ENCODE peak calls at places on chromosome 14, in four cellular contexts. V is stomach, E is suprapubic skin, P is SK-N-SH. C is an unnamed sample. For H3K4me1, the result is how much of the 10 kb centered on the place peaks cover.

GRCh38 chr14:89265229-89265628 is 151.8 kb downstream of the FOXN3 start:
- DNase-seq in V (no peak), E (no peak), P (no peak), C (no peak)

GRCh38 chr14:89912667-89913211 is 41.8 kb downstream of the EFCAB11 start:
- DNase-seq in V (no peak), E (no peak), P (peak), C (peak)

GRCh38 chr14:64680013-64680674 is 24.1 kb upstream of the PLEKHG3 start:
- DNase-seq in V (peak), E (no peak), P (no peak), C (peak)

GRCh38 chr14:93105362-93105761 is 10.4 kb downstream of the ITPK1 start:
- DNase-seq in V (peak), E (no peak), P (no peak), C (peak)

GRCh38 chr14:70802379-70802778 is 6.9 kb downstream of the MAP3K9 start:
- DNase-seq in V (no peak), E (no peak), P (no peak), C (no peak)

GRCh38 chr14:90060965-90061848 is 587 bp upstream of the KCNK13 start:
- DNase-seq in V (no peak), E (no peak), P (peak), C (no peak)

GRCh38 chr14:103121161-103121845 is 2.0 kb upstream of the TNFAIP2 start:
- DNase-seq in V (no peak), E (no peak), P (no peak), C (peak)

GRCh38 chr14:61420326-61420725 is 98.9 kb downstream of the PRKCH start:
- DNase-seq in V (no peak), E (no peak), P (no peak), C (no peak)

GRCh38 chr14:94787092-94787491 is 17.2 kb upstream of the GSC start:
- DNase-seq in V (no peak), E (peak), P (no peak), C (no peak)

GRCh38 chr14:22566845-22567244 is 22.2 kb downstream of the DAD1 start:
- DNase-seq in V (no peak), E (no peak), P (no peak), C (no peak)

GRCh38 chr14:75274899-75275569 is 3.6 kb upstream of the FOS start:
- DNase-seq in V (no peak), E (no peak), P (no peak), C (peak)

GRCh38 chr14:89399594-89400068 is 17.4 kb downstream of the FOXN3 start:
- DNase-seq in V (no peak), E (no peak), P (peak), C (no peak)

GRCh38 chr14:32078030-32078793 is 1.1 kb downstream of the ARHGAP5 start:
- DNase-seq in V (peak), E (no peak), P (peak), C (peak)

GRCh38 chr14:63046339-63047268 is 1.3 kb upstream of the KCNH5 start:
- DNase-seq in V (no peak), E (no peak), P (peak), C (no peak)

GRCh38 chr14:64708148-64709004 is 4.2 kb downstream of the PLEKHG3 start:
- DNase-seq in V (no peak), E (peak), P (no peak), C (no peak)

GRCh38 chr14:74275265-74275841 is 27.4 kb downstream of the ABCD4 start:
- DNase-seq in V (no peak), E (no peak), P (no peak), C (no peak)

GRCh38 chr14:99430491-99430890 is 50.2 kb downstream of the SETD3 start:
- DNase-seq in V (peak), E (no peak), P (no peak), C (no peak)

GRCh38 chr14:95311752-95312151 is 8.0 kb downstream of the CLMN start:
- DNase-seq in V (no peak), E (no peak), P (no peak), C (no peak)

GRCh38 chr14:90381999-90382451 is 14.8 kb upstream of the CALM1 start:
- DNase-seq in V (peak), E (no peak), P (peak), C (peak)

GRCh38 chr14:32702571-32702970 is 236.1 kb upstream of the NPAS3 start:
- DNase-seq in V (no peak), E (no peak), P (no peak), C (peak)

GRCh38 chr14:68367444-68368014 is 425.3 kb downstream of the ZFP36L1 start:
- DNase-seq in V (no peak), E (no peak), P (peak), C (no peak)

GRCh38 chr14:23513466-23514008 is 38.0 kb downstream of the ZFHX2 start:
- DNase-seq in V (no peak), E (no peak), P (no peak), C (no peak)

GRCh38 chr14:62001988-62002387 is 239.8 kb downstream of the SNAPC1 start:
- DNase-seq in V (no peak), E (no peak), P (no peak), C (no peak)

GRCh38 chr14:76329150-76329881 is 46.6 kb upstream of the ESRRB start:
- DNase-seq in V (no peak), E (no peak), P (no peak), C (no peak)

GRCh38 chr14:34302654-34303053 is 159.4 kb downstream of the SPTSSA start:
- DNase-seq in V (no peak), E (no peak), P (no peak), C (peak)

GRCh38 chr14:71061458-71061857 is 154.2 kb downstream of the PCNX1 start:
- DNase-seq in V (no peak), E (no peak), P (no peak), C (no peak)

GRCh38 chr14:65412881-65413738 is 580 bp downstream of the FUT8 start:
- DNase-seq in V (peak), E (peak), P (peak), C (peak)

GRCh38 chr14:24436355-24437019 is 6.1 kb downstream of the SDR39U1 start:
- DNase-seq in V (no peak), E (no peak), P (peak), C (no peak)

GRCh38 chr14:24381363-24382102 is 13.5 kb downstream of the NFATC4 start:
- DNase-seq in V (peak), E (no peak), P (no peak), C (no peak)

GRCh38 chr14:71321556-71322315 is 414.5 kb downstream of the PCNX1 start:
- DNase-seq in V (no peak), E (no peak), P (no peak), C (no peak)

GRCh38 chr14:91996951-91997371 is 42.9 kb downstream of the TRIP11 start:
- DNase-seq in V (no peak), E (no peak), P (peak), C (no peak)
- TF ChIP-seq EP300 in V (no peak), E (no peak), P (peak), C (no peak)

DNA sequence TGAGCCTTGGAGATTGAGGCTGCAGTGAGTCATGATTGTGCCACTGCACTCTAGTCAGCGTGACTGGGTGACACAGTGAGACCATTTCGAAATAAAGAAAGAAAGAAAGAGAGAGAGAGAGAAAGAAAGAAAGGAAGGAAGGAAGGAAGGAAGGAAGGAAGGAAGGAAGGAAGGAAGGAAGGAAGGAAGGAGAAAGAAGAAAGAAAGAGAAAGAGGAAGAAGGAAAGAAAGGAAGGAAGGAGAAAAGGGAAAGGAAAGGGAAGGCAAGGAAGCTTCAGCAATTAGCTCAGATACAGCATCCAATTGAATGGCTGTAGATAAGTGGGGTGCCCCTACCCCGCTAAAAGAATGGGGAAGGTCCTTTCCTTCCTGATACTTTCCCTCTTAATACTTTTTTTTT is 9.5 kb upstream of the NAA30 start:
- DNase-seq in V (no peak), E (no peak), P (no peak), C (no peak)
- H3K4me1 ChIP-seq in V (under half), E (under half), P (under half), C (under half)

DNA sequence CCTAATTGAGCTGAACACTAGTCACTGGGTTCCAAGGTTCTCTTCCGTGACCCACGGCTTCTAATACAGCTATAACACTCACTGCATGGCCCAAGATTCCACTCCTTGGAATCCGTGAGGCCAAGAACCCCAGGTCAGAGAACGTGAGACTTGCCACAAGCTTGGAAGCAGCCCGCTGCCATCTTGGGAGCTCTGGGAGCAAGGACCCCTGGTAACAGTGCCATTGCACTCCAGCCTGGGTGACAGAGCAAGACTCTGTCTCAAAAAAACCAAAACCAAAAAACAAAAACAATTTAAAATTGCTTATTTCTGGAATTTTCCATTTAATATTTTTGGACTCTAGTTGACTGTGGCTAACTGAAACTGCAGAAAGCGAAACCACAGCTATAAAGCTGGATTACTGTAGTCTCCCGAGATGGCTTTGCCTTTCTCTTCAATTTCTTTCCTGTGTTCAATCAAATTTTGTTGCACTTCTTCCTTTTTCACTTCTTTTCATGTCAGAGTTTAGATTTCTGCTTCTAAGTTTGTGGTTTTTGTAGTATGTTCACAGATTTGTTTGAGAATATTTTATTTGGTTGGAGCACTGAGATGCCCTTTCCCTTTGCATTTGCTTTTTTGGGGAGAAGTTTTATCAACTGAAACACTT is 44.7 kb downstream of the DDHD1 start:
- DNase-seq in V (no peak), E (no peak), P (no peak), C (no peak)
- TF ChIP-seq EP300 in V (no peak), E (no peak), P (no peak), C (no peak)

GRCh38 chr14:51848120-51848519 is 12.3 kb upstream of the GNG2 start:
- DNase-seq in V (no peak), E (no peak), P (no peak), C (no peak)
- H3K4me1 ChIP-seq in V (under half), E (under half), P (under half), C (under half)

GRCh38 chr14:100816950-100817901 is 8.7 kb upstream of the MEG3 start:
- DNase-seq in V (no peak), E (no peak), P (no peak), C (no peak)
- TF ChIP-seq EP300 in V (no peak), E (no peak), P (no peak), C (no peak)

GRCh38 chr14:36663404-36664321 is 2.0 kb downstream of the PAX9 start:
- DNase-seq in V (no peak), E (no peak), P (no peak), C (no peak)

GRCh38 chr14:36662543-36663403 is 1.1 kb downstream of the PAX9 start:
- DNase-seq in V (no peak), E (peak), P (no peak), C (no peak)

GRCh38 chr14:36665887-36666415 is 4.3 kb downstream of the PAX9 start:
- DNase-seq in V (no peak), E (no peak), P (no peak), C (no peak)

GRCh38 chr14:36666416-36667206 is 5.0 kb downstream of the PAX9 start:
- DNase-seq in V (no peak), E (no peak), P (no peak), C (no peak)

DNA sequence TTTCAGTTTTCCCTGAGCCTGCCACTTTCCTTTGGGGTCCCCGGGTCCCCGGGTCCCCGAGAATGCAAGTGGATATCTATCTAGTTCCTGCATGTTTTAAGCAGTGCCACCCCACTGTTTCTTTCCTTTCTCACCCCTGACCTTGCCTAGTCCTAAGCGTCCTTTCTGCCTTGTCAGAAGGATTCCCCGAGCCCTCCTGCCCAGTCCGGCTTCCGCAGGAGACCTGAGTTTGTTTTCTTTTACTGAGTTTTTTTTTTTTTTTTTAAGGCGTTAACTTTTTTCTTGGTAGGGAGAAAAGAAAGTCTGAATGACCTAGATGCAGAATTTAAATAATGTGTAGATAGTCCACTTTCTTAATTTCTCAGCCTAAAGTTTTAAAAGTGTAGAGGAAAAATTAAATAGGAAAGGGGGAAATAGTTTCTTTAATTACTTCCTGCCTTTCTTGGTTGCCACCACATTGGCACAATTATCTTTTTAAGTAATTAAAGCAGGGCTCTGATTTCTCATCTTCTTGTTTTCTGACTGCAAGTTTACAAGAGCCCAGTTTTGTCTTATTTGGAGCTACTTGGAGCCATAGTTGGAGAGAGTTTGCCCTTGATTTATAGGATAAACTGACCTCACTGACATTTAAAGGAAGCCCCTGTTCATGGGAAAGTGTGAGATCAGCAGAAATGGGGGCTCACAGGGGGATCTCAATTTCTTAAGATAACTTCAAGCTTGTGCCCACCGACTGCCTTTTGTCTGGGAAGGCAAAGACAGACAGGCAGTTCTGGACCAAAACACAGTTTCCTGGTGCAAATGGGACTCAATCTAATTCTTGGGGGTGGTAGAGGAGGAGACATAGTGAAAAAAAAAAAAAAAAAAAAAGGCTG is 2.9 kb downstream of the PAX9 start:
- DNase-seq in V (no peak), E (no peak), P (no peak), C (no peak)
- H3K4me1 ChIP-seq in V (half or more), E (under half), P (under half), C (under half)

DNA sequence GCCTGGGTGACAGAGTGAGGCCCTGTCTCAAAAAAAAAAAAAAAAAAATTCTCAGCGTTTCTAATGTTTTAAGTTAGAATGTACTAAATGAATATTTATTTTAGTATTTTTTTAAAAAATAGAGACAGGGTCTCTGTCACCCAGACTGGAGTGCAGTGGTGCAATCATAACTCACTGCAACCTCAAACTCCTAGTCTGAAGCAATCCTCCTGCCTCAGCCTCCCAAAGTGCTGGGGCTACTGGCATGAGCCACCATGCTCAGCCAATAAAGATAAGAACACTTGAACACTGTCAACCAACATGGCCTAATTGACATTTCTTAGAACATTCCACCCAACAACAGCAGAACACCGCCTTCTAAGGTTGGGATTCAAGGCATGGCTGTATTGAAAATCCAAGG is 5.1 kb upstream of the DYNC1H1 start:
- DNase-seq in V (no peak), E (no peak), P (no peak), C (no peak)
- TF ChIP-seq EP300 in V (no peak), E (no peak), P (no peak), C (no peak)

C was measured in transverse colon.